ENCODE peak calls at places on chromosomes 4 and X, in seven cellular contexts. One of them, this sample, is unnamed.

GRCh38 chr4:113179996-113180395 is 130.5 kb downstream of the ANK2 start:
- DNase-seq in mesendoderm: no peak
- DNase-seq in foreskin fibroblast: peak
- DNase-seq in gastrocnemius medialis: no peak
- DNase-seq in lower leg skin: no peak
- DNase-seq in cardiac muscle cell: no peak
- DNase-seq in bronchial epithelial cell: peak
- DNase-seq in this sample: no peak

GRCh38 chr4:146032234-146032860 is 93.7 kb upstream of the ZNF827 start:
- DNase-seq in bronchial epithelial cell: no peak
- DNase-seq in gastrocnemius medialis: no peak
- DNase-seq in lower leg skin: no peak
- DNase-seq in cardiac muscle cell: peak
- DNase-seq in foreskin fibroblast: no peak
- DNase-seq in mesendoderm: peak
- DNase-seq in this sample: no peak

GRCh38 chr4:10762541-10762940 is 78.0 kb upstream of the CLNK start:
- DNase-seq in bronchial epithelial cell: peak
- DNase-seq in foreskin fibroblast: peak
- DNase-seq in cardiac muscle cell: peak
- DNase-seq in lower leg skin: no peak
- DNase-seq in mesendoderm: peak
- DNase-seq in gastrocnemius medialis: no peak
- DNase-seq in this sample: no peak

GRCh38 chr4:89324671-89325070 is 17.1 kb upstream of the GPRIN3 start:
- DNase-seq in foreskin fibroblast: peak
- DNase-seq in cardiac muscle cell: no peak
- DNase-seq in bronchial epithelial cell: peak
- DNase-seq in mesendoderm: no peak
- DNase-seq in lower leg skin: no peak
- DNase-seq in gastrocnemius medialis: no peak
- DNase-seq in this sample: no peak

GRCh38 chr4:15164571-15164970 is 162.3 kb downstream of the CPEB2 start:
- DNase-seq in cardiac muscle cell: no peak
- DNase-seq in foreskin fibroblast: no peak
- DNase-seq in lower leg skin: no peak
- DNase-seq in gastrocnemius medialis: no peak
- DNase-seq in bronchial epithelial cell: peak
- DNase-seq in mesendoderm: no peak
- DNase-seq in this sample: no peak

GRCh38 chr4:143133966-143134365 is 50.8 kb upstream of the USP38 start:
- DNase-seq in lower leg skin: no peak
- DNase-seq in cardiac muscle cell: no peak
- DNase-seq in gastrocnemius medialis: no peak
- DNase-seq in mesendoderm: no peak
- DNase-seq in foreskin fibroblast: no peak
- DNase-seq in bronchial epithelial cell: no peak
- DNase-seq in this sample: no peak

GRCh38 chr4:137514401-137515116 is 17.7 kb downstream of the PCDH18 start:
- DNase-seq in bronchial epithelial cell: no peak
- DNase-seq in mesendoderm: no peak
- DNase-seq in gastrocnemius medialis: no peak
- DNase-seq in foreskin fibroblast: no peak
- DNase-seq in cardiac muscle cell: no peak
- DNase-seq in lower leg skin: no peak
- DNase-seq in this sample: no peak

GRCh38 chrX:1178580-1179057 is 33.8 kb downstream of the CRLF2 start:
- DNase-seq in cardiac muscle cell: peak
- DNase-seq in gastrocnemius medialis: no peak
- DNase-seq in bronchial epithelial cell: peak
- DNase-seq in mesendoderm: no peak
- DNase-seq in lower leg skin: peak
- DNase-seq in foreskin fibroblast: peak
- DNase-seq in this sample: no peak

GRCh38 chr4:53601251-53601764 is 10.0 kb upstream of the LNX1 start:
- DNase-seq in foreskin fibroblast: no peak
- DNase-seq in cardiac muscle cell: peak
- DNase-seq in gastrocnemius medialis: peak
- DNase-seq in lower leg skin: no peak
- DNase-seq in mesendoderm: peak
- DNase-seq in bronchial epithelial cell: no peak
- DNase-seq in this sample: no peak

DNA sequence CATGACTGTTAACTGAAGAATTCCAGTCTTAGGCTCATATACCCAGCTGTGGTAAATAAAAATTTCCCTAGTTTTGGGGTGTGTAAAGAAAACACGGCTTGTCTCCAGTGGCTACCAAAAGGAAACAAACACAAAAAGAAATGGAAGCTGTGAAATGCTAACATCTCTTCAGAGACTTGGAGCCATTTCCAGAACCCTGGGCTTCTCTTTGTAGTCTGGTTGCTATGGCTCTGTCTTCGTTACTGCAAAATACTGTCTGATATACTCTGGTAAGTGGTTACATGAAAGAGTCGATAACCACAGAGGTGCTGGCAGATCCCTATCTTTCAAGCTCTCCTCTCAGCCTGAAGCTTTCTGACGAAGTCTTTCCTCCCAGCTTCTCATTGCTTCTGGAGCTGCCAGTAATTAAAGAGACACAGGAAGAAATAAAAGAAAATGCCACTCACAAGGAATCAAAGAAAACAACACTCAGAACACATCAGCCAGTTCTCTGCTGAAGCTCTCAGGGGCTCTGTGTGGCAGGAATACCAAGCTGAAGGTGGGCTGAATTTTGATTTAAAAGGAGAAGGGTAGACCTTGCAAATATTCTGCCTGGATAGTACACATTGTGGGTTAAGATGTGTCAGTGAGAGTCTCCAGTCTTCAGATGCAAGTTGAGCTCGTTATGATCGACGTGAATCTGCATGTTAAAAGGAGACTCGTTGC is 107.5 kb upstream of the FAM9C start:
- DNase-seq in mesendoderm: peak
- DNase-seq in bronchial epithelial cell: no peak
- DNase-seq in cardiac muscle cell: no peak
- DNase-seq in gastrocnemius medialis: no peak
- DNase-seq in foreskin fibroblast: no peak
- DNase-seq in lower leg skin: no peak
- DNase-seq in this sample: peak
- H3K4me3 ChIP-seq in mesendoderm: no peak
- H3K4me3 ChIP-seq in bronchial epithelial cell: no peak
- H3K4me3 ChIP-seq in cardiac muscle cell: no peak
- H3K4me3 ChIP-seq in gastrocnemius medialis: no peak
- H3K4me3 ChIP-seq in foreskin fibroblast: no peak
- H3K4me3 ChIP-seq in lower leg skin: no peak
- H3K4me3 ChIP-seq in this sample: no peak

GRCh38 chr4:83013931-83014330 is 3.3 kb upstream of the LIN54 start:
- DNase-seq in cardiac muscle cell: no peak
- DNase-seq in foreskin fibroblast: no peak
- DNase-seq in lower leg skin: no peak
- DNase-seq in gastrocnemius medialis: no peak
- DNase-seq in bronchial epithelial cell: no peak
- DNase-seq in mesendoderm: no peak
- DNase-seq in this sample: no peak
- H3K4me3 ChIP-seq in cardiac muscle cell: no peak
- H3K4me3 ChIP-seq in foreskin fibroblast: peak
- H3K4me3 ChIP-seq in lower leg skin: no peak
- H3K4me3 ChIP-seq in gastrocnemius medialis: peak
- H3K4me3 ChIP-seq in bronchial epithelial cell: no peak
- H3K4me3 ChIP-seq in mesendoderm: no peak
- H3K4me3 ChIP-seq in this sample: no peak

GRCh38 chr4:82371398-82371972 is 2.3 kb downstream of the HNRNPD start:
- DNase-seq in mesendoderm: no peak
- DNase-seq in lower leg skin: no peak
- DNase-seq in foreskin fibroblast: no peak
- DNase-seq in bronchial epithelial cell: peak
- DNase-seq in cardiac muscle cell: no peak
- DNase-seq in gastrocnemius medialis: no peak
- DNase-seq in this sample: no peak

GRCh38 chr4:82372502-82372873 is 1.3 kb downstream of the HNRNPD start:
- DNase-seq in cardiac muscle cell: peak
- DNase-seq in foreskin fibroblast: no peak
- DNase-seq in mesendoderm: peak
- DNase-seq in bronchial epithelial cell: peak
- DNase-seq in lower leg skin: no peak
- DNase-seq in gastrocnemius medialis: peak
- DNase-seq in this sample: peak

GRCh38 chr4:82362565-82362964 is 11.2 kb downstream of the HNRNPD start:
- DNase-seq in foreskin fibroblast: no peak
- DNase-seq in cardiac muscle cell: no peak
- DNase-seq in lower leg skin: no peak
- DNase-seq in mesendoderm: no peak
- DNase-seq in gastrocnemius medialis: no peak
- DNase-seq in bronchial epithelial cell: no peak
- DNase-seq in this sample: no peak

GRCh38 chr4:82363896-82364487 is 9.8 kb downstream of the HNRNPD start:
- DNase-seq in cardiac muscle cell: no peak
- DNase-seq in gastrocnemius medialis: no peak
- DNase-seq in bronchial epithelial cell: no peak
- DNase-seq in mesendoderm: no peak
- DNase-seq in foreskin fibroblast: no peak
- DNase-seq in lower leg skin: no peak
- DNase-seq in this sample: no peak

GRCh38 chr4:82367438-82368097 is 6.2 kb downstream of the HNRNPD start:
- DNase-seq in bronchial epithelial cell: no peak
- DNase-seq in gastrocnemius medialis: no peak
- DNase-seq in mesendoderm: no peak
- DNase-seq in cardiac muscle cell: no peak
- DNase-seq in lower leg skin: no peak
- DNase-seq in foreskin fibroblast: no peak
- DNase-seq in this sample: no peak
- H3K4me3 ChIP-seq in bronchial epithelial cell: no peak
- H3K4me3 ChIP-seq in gastrocnemius medialis: no peak
- H3K4me3 ChIP-seq in mesendoderm: no peak
- H3K4me3 ChIP-seq in cardiac muscle cell: no peak
- H3K4me3 ChIP-seq in lower leg skin: no peak
- H3K4me3 ChIP-seq in foreskin fibroblast: no peak
- H3K4me3 ChIP-seq in this sample: no peak

GRCh38 chrX:136906921-136907510 is 26.5 kb upstream of the RBMX start:
- DNase-seq in gastrocnemius medialis: peak
- DNase-seq in mesendoderm: no peak
- DNase-seq in cardiac muscle cell: no peak
- DNase-seq in bronchial epithelial cell: no peak
- DNase-seq in lower leg skin: peak
- DNase-seq in foreskin fibroblast: no peak
- DNase-seq in this sample: no peak

GRCh38 chrX:136909119-136909705 is 28.7 kb upstream of the RBMX start:
- DNase-seq in gastrocnemius medialis: peak
- DNase-seq in bronchial epithelial cell: peak
- DNase-seq in lower leg skin: peak
- DNase-seq in foreskin fibroblast: peak
- DNase-seq in cardiac muscle cell: peak
- DNase-seq in mesendoderm: peak
- DNase-seq in this sample: peak

GRCh38 chrX:136909706-136910564 is 29.4 kb upstream of the RBMX start:
- DNase-seq in foreskin fibroblast: peak
- DNase-seq in lower leg skin: peak
- DNase-seq in cardiac muscle cell: peak
- DNase-seq in gastrocnemius medialis: peak
- DNase-seq in mesendoderm: peak
- DNase-seq in bronchial epithelial cell: peak
- DNase-seq in this sample: peak

GRCh38 chrX:136907626-136908025 is 27.1 kb upstream of the RBMX start:
- DNase-seq in cardiac muscle cell: no peak
- DNase-seq in lower leg skin: peak
- DNase-seq in foreskin fibroblast: no peak
- DNase-seq in mesendoderm: no peak
- DNase-seq in gastrocnemius medialis: peak
- DNase-seq in bronchial epithelial cell: no peak
- DNase-seq in this sample: no peak

DNA sequence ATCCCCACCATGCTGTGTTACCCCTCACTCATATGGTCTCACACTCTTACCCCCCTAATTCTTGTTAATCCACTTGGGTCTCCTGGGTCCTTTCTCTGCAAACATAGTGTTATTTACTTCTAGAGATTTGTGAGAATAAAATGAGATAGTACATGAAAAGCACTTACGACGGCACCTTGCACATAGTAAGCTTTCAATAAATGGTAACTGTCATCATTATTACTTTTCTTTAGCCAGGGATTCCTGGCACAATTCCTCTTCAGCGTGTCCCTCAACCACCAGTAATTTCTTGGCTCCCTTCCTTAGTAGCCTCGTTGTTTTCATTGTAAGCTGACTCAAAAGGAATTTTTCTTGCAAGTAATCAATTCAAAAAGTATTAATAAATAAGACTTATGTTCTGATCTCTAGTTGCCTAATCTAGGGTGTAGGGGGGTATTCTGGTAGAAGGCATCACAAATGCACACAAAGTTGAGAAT is 30.1 kb upstream of the RBMX start:
- DNase-seq in foreskin fibroblast: peak
- DNase-seq in gastrocnemius medialis: no peak
- DNase-seq in mesendoderm: no peak
- DNase-seq in lower leg skin: peak
- DNase-seq in bronchial epithelial cell: no peak
- DNase-seq in cardiac muscle cell: no peak
- DNase-seq in this sample: no peak
- H3K4me3 ChIP-seq in foreskin fibroblast: peak
- H3K4me3 ChIP-seq in gastrocnemius medialis: peak
- H3K4me3 ChIP-seq in mesendoderm: no peak
- H3K4me3 ChIP-seq in lower leg skin: no peak
- H3K4me3 ChIP-seq in bronchial epithelial cell: no peak
- H3K4me3 ChIP-seq in cardiac muscle cell: peak
- H3K4me3 ChIP-seq in this sample: peak

GRCh38 chrX:151695583-151695930 is 299 bp downstream of the PRRG3 start:
- DNase-seq in gastrocnemius medialis: no peak
- DNase-seq in bronchial epithelial cell: no peak
- DNase-seq in lower leg skin: no peak
- DNase-seq in foreskin fibroblast: no peak
- DNase-seq in cardiac muscle cell: no peak
- DNase-seq in mesendoderm: no peak
- DNase-seq in this sample: no peak

GRCh38 chrX:151697537-151697936 is 2.3 kb downstream of the PRRG3 start:
- DNase-seq in gastrocnemius medialis: peak
- DNase-seq in cardiac muscle cell: no peak
- DNase-seq in mesendoderm: no peak
- DNase-seq in lower leg skin: peak
- DNase-seq in bronchial epithelial cell: no peak
- DNase-seq in foreskin fibroblast: peak
- DNase-seq in this sample: no peak

GRCh38 chrX:151692825-151693224 is 2.4 kb upstream of the PRRG3 start:
- DNase-seq in bronchial epithelial cell: no peak
- DNase-seq in mesendoderm: no peak
- DNase-seq in foreskin fibroblast: no peak
- DNase-seq in gastrocnemius medialis: no peak
- DNase-seq in lower leg skin: peak
- DNase-seq in cardiac muscle cell: no peak
- DNase-seq in this sample: no peak

GRCh38 chrX:151694661-151695582 is at the start of gene PRRG3:
- DNase-seq in cardiac muscle cell: peak
- DNase-seq in bronchial epithelial cell: no peak
- DNase-seq in lower leg skin: peak
- DNase-seq in gastrocnemius medialis: no peak
- DNase-seq in mesendoderm: peak
- DNase-seq in foreskin fibroblast: no peak
- DNase-seq in this sample: no peak

DNA sequence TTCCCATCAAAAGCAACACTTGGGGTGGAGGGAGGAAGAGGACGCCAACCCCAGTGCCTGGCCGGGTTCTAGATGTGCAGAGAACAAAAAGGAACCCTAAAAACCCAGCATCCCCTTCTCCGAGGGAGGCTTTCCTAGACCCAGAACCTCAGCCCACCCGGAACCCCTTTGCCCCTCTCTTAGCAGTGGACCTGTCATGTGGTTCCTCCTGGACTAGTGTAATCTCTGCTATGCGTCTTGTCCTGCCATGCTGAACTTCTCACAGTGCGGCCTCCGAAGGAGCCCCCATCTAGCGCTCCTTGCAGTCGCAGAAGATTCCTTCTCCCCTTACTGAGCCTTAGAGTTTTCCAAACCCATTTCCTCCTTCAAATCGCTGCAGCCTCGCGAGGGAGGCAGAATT is 1.1 kb upstream of the PRRG3 start:
- DNase-seq in foreskin fibroblast: no peak
- DNase-seq in cardiac muscle cell: no peak
- DNase-seq in bronchial epithelial cell: no peak
- DNase-seq in mesendoderm: peak
- DNase-seq in gastrocnemius medialis: no peak
- DNase-seq in lower leg skin: peak
- DNase-seq in this sample: no peak
- H3K4me3 ChIP-seq in foreskin fibroblast: no peak
- H3K4me3 ChIP-seq in cardiac muscle cell: no peak
- H3K4me3 ChIP-seq in bronchial epithelial cell: no peak
- H3K4me3 ChIP-seq in mesendoderm: no peak
- H3K4me3 ChIP-seq in gastrocnemius medialis: no peak
- H3K4me3 ChIP-seq in lower leg skin: no peak
- H3K4me3 ChIP-seq in this sample: no peak

This sample was measured in CD8-positive, alpha-beta memory T cell.